ENCODE peak calls at places on chromosome 15, in five cellular contexts. M is K562, I is IMR-90, B is A549, W is GM12878. C is an unnamed sample.

GRCh38 chr15:48423342-48423741 is 92.1 kb downstream of the DUT start:
- DNase-seq in M (no peak), W (no peak), B (no peak), I (no peak), C (no peak)

GRCh38 chr15:48927181-48927580 is 36.5 kb downstream of the SHC4 start:
- DNase-seq in B (no peak), I (no peak), M (no peak), W (no peak), C (no peak)

GRCh38 chr15:51369451-51369761 is 28.0 kb downstream of the GLDN start:
- DNase-seq in M (no peak), W (no peak), I (no peak), B (no peak), C (no peak)

GRCh38 chr15:74374648-74375302 is 7.3 kb upstream of the CYP11A1 start:
- DNase-seq in I (no peak), W (no peak), B (no peak), M (no peak), C (peak)

GRCh38 chr15:101676965-101677364 is 24.8 kb upstream of the TM2D3 start:
- DNase-seq in W (no peak), B (no peak), I (peak), M (no peak), C (no peak)

GRCh38 chr15:68820205-68820588 is 498 bp downstream of the ANP32A start:
- DNase-seq in I (no peak), W (no peak), M (peak), B (peak), C (no peak)

GRCh38 chr15:40421246-40422157 is 15.9 kb downstream of the IVD start:
- DNase-seq in B (peak), W (no peak), M (peak), I (peak), C (peak)

GRCh38 chr15:64137226-64137833 is 14.2 kb upstream of the SNX22 start:
- DNase-seq in I (no peak), W (no peak), M (no peak), B (no peak), C (no peak)

GRCh38 chr15:58413253-58413652 is 18.5 kb upstream of the LIPC start:
- DNase-seq in B (no peak), M (peak), I (no peak), W (no peak), C (no peak)

GRCh38 chr15:66430627-66431026 is 43.9 kb downstream of the MAP2K1 start:
- DNase-seq in W (no peak), B (no peak), I (no peak), M (no peak), C (no peak)

GRCh38 chr15:57150066-57150865 is 226.0 kb upstream of the CGNL1 start:
- DNase-seq in B (no peak), M (no peak), W (no peak), I (peak), C (no peak)

GRCh38 chr15:51726302-51727073 is 11.0 kb downstream of the LYSMD2 start:
- DNase-seq in M (peak), W (no peak), B (peak), I (peak), C (peak)

GRCh38 chr15:91224750-91225380 is 124.8 kb downstream of the SV2B start:
- DNase-seq in B (peak), M (peak), W (peak), I (peak), C (peak)

GRCh38 chr15:70584838-70585706 is 178.3 kb downstream of the UACA start:
- DNase-seq in M (no peak), B (peak), W (no peak), I (peak), C (peak)

GRCh38 chr15:40471105-40471777 is 457 bp downstream of the CHST14 start:
- DNase-seq in W (no peak), M (peak), B (peak), I (peak), C (no peak)

GRCh38 chr15:88995449-88995848 is 82.3 kb upstream of the MFGE8 start:
- DNase-seq in I (peak), M (no peak), B (peak), W (no peak), C (no peak)

DNA sequence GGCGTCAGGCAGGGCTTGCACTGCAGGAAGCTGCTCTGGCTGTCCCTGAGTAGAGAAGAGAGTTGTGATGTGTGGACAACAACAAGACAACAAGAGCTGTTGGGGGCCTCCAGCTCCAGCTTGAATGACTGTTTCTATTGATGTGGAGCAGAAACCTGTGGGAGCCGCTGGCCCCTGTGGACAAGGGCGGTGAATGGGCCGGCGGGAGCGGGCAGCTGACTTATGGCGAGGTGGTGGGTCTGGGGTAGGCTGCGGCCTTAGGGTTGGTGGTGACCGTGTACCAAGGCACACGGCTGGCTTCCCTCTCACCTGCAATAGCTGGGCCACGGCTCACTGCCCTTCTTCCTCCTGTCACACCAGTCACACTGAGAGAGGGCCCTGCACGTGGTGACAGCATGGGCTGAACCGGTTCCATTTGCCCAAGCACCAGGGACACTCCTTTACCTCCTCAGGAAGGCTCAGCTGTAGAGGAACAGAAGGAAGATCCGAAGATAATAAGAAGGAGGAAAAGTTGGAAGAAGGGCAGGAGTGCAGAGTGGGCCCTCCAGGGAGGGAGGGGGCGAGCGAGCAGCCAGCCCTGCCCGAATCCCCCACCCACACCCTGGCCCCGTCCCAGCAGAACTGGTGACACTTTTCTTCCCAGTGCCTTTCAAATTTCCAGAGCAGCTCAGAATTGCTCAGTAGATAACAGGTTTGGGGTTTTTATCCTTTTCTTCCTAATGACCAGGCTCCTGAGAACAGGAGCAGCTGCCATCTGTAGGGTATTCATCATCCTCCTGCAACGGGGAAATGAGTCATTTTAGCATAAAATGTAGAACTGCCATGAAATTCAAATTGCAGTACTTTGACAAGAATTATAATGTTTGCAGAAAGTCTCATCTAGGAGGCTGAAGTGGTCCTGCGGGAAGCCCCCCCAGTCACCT is 136.9 kb downstream of the TJP1 start:
- DNase-seq in I (peak), W (no peak), B (no peak), M (no peak), C (no peak)
- TF ChIP-seq RCOR1 in I (no peak), W (no peak), B (no peak), M (no peak), C (no peak)

GRCh38 chr15:60605879-60606304 is 127.0 kb upstream of the ICE2 start:
- DNase-seq in M (no peak), I (peak), W (no peak), B (no peak), C (peak)

GRCh38 chr15:60602323-60602722 is 123.4 kb upstream of the ICE2 start:
- DNase-seq in W (no peak), B (no peak), M (no peak), I (no peak), C (no peak)

GRCh38 chr15:60601098-60601497 is 122.2 kb upstream of the ICE2 start:
- DNase-seq in M (no peak), I (no peak), W (no peak), B (no peak), C (no peak)
- TF ChIP-seq USF2 in M (no peak), I (no peak), W (no peak), B (no peak), C (no peak)

GRCh38 chr15:43776101-43776717 is 557 bp downstream of the ELL3 start:
- DNase-seq in I (no peak), W (peak), B (no peak), M (peak), C (no peak)
- TF ChIP-seq RCOR1 in I (no peak), W (no peak), B (no peak), M (no peak), C (no peak)

GRCh38 chr15:63013052-63013808 is 29.3 kb upstream of the TPM1 start:
- DNase-seq in B (no peak), W (no peak), M (no peak), I (peak), C (no peak)

GRCh38 chr15:63016234-63016633 is 26.3 kb upstream of the TPM1 start:
- DNase-seq in I (no peak), W (no peak), M (no peak), B (no peak), C (no peak)

GRCh38 chr15:63014578-63014977 is 28.0 kb upstream of the TPM1 start:
- DNase-seq in I (no peak), W (no peak), B (no peak), M (no peak), C (no peak)

GRCh38 chr15:63018639-63019038 is 23.9 kb upstream of the TPM1 start:
- DNase-seq in W (no peak), I (peak), B (no peak), M (no peak), C (no peak)

GRCh38 chr15:63015618-63016017 is 26.9 kb upstream of the TPM1 start:
- DNase-seq in M (no peak), W (no peak), I (peak), B (peak), C (no peak)
- TF ChIP-seq USF2 in M (no peak), W (no peak), I (no peak), B (no peak), C (no peak)

GRCh38 chr15:98154863-98155262 is 194.4 kb downstream of the ARRDC4 start:
- DNase-seq in M (no peak), I (peak), B (peak), W (no peak), C (no peak)
- TF ChIP-seq RCOR1 in M (no peak), I (no peak), B (no peak), W (no peak), C (no peak)

GRCh38 chr15:25936004-25936403 is 72.9 kb upstream of the ATP10A start:
- DNase-seq in W (no peak), I (peak), B (no peak), M (no peak), C (no peak)

GRCh38 chr15:25930931-25931330 is 67.8 kb upstream of the ATP10A start:
- DNase-seq in I (no peak), W (no peak), B (no peak), M (no peak), C (no peak)

GRCh38 chr15:25937796-25938195 is 74.7 kb upstream of the ATP10A start:
- DNase-seq in W (no peak), B (no peak), M (no peak), I (no peak), C (no peak)

GRCh38 chr15:25931846-25932245 is 68.7 kb upstream of the ATP10A start:
- DNase-seq in W (no peak), B (no peak), M (no peak), I (peak), C (no peak)

DNA sequence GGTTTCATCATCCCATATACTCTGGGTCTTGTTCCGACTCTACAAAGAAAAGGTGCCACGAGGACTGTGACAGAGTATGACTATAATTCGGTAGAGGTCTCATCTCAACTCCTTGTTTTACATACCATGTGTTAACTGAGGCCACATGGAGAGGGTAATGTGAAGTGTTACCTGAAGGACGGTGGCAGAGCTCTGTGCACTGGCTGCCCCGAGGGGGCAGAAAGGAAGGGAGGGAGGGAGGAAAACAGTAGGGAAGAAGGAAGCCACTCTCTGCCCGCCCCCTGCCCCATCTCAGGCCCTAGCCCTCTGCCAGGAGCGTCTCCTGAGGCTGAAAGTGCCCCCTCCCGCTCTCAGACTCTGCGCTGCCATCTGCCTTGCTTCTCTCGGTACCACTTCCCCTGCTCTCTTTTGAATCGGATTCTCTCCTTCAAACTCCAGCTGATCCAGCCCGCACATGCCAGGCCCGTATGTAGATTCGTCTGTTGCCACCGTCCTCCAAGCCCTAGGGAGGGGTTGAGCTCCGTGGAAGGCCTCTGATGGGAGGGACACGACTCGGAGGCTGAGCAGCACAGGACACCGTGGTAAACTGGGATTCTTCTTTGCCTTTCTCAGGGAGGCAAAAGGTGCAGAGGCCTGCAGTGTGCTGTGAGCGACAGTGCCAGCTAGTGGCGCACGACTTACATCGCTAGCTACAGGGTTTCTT is 70.5 kb upstream of the ATP10A start:
- DNase-seq in W (peak), M (peak), B (peak), I (peak), C (peak)
- TF ChIP-seq USF2 in W (no peak), M (no peak), B (no peak), I (no peak), C (no peak)

GRCh38 chr15:32637704-32638103 is 3.8 kb upstream of the SCG5 start:
- DNase-seq in I (no peak), M (no peak), B (no peak), W (no peak), C (no peak)

GRCh38 chr15:32641517-32642059 is at the start of gene SCG5:
- DNase-seq in B (no peak), W (no peak), M (peak), I (peak), C (peak)

GRCh38 chr15:32636908-32637567 is 4.5 kb upstream of the SCG5 start:
- DNase-seq in M (no peak), W (no peak), B (no peak), I (no peak), C (no peak)

DNA sequence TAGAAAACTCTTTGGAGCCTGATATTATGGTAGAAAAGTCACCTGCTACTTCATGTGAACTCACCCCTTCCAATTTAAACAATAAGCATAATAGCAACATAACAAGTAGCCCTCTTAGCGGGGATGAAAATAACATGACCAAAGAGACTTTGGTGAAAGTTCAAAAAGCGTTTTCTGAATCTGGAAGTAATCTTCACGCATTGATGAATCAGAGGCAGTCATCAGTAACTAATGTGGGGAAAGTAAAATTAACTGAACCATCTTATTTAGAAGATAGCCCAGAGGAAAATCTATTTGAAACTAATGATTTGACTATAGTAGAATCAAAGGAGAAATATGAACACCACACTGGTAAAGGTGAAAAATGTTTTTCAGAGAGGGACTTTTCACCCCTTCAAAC is 5.1 kb upstream of the SCG5 start:
- DNase-seq in I (no peak), W (no peak), B (no peak), M (no peak), C (no peak)
- TF ChIP-seq RCOR1 in I (no peak), W (no peak), B (no peak), M (no peak), C (no peak)

GRCh38 chr15:26630857-26631256 is 142.0 kb downstream of the GABRB3 start:
- DNase-seq in M (no peak), B (peak), W (no peak), I (no peak), C (no peak)

GRCh38 chr15:26624128-26624527 is 148.7 kb downstream of the GABRB3 start:
- DNase-seq in I (no peak), B (no peak), M (no peak), W (no peak), C (no peak)

GRCh38 chr15:26628879-26629529 is 143.9 kb downstream of the GABRB3 start:
- DNase-seq in B (peak), I (peak), M (peak), W (no peak), C (no peak)

GRCh38 chr15:26631894-26632293 is 141.0 kb downstream of the GABRB3 start:
- DNase-seq in I (no peak), W (no peak), B (no peak), M (peak), C (no peak)

DNA sequence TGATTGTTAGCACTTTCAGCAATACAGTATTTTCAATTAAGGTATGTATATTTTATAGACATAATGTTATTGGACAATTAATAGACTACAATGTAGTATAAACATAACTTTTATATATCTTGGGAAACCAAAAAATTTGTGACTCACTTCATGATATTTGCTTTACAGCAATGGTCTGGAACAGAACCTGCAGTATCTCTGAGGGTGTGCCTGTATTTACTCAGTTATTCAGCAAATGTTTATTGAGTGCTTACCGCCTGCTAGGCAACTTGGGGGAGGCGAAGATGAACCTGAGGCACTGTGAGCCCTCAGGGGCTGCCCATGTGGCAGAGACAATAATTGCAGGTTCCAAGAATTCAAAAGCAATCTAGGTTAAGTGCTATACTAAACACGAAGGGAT is 144.8 kb downstream of the GABRB3 start:
- DNase-seq in M (peak), W (no peak), I (no peak), B (peak), C (no peak)
- TF ChIP-seq USF2 in M (no peak), W (no peak), I (no peak), B (no peak), C (no peak)